ENCODE peak calls at places on chromosomes 12 and 14, in seven cellular contexts. One of them, this sample, is unnamed.

GRCh38 chr12:304815-305214 is 42.2 kb upstream of the SLC6A13 start:
- DNase-seq in AG10803: no peak
- DNase-seq in activated naive CD4-positive, alpha-beta T cell: no peak
- DNase-seq in fibroblast of pulmonary artery: no peak
- DNase-seq in tibial nerve: no peak
- DNase-seq in non-pigmented ciliary epithelial cell: no peak
- DNase-seq in GM03348: no peak
- DNase-seq in this sample: no peak

GRCh38 chr14:77955816-77956796 is 156.2 kb downstream of the ADCK1 start:
- DNase-seq in GM03348: no peak
- DNase-seq in tibial nerve: no peak
- DNase-seq in AG10803: no peak
- DNase-seq in activated naive CD4-positive, alpha-beta T cell: no peak
- DNase-seq in non-pigmented ciliary epithelial cell: no peak
- DNase-seq in fibroblast of pulmonary artery: no peak
- DNase-seq in this sample: no peak

GRCh38 chr12:51898937-51899336 is 8.4 kb upstream of the ACVRL1 start:
- DNase-seq in non-pigmented ciliary epithelial cell: no peak
- DNase-seq in GM03348: peak
- DNase-seq in activated naive CD4-positive, alpha-beta T cell: no peak
- DNase-seq in AG10803: peak
- DNase-seq in fibroblast of pulmonary artery: peak
- DNase-seq in tibial nerve: no peak
- DNase-seq in this sample: no peak

GRCh38 chr12:124823272-124823970 is 40.2 kb downstream of the SCARB1 start:
- DNase-seq in AG10803: no peak
- DNase-seq in activated naive CD4-positive, alpha-beta T cell: no peak
- DNase-seq in fibroblast of pulmonary artery: no peak
- DNase-seq in non-pigmented ciliary epithelial cell: no peak
- DNase-seq in GM03348: no peak
- DNase-seq in tibial nerve: no peak
- DNase-seq in this sample: no peak

GRCh38 chr12:70043490-70044138 is 199.6 kb upstream of the CNOT2 start:
- DNase-seq in GM03348: no peak
- DNase-seq in AG10803: no peak
- DNase-seq in tibial nerve: no peak
- DNase-seq in fibroblast of pulmonary artery: peak
- DNase-seq in non-pigmented ciliary epithelial cell: no peak
- DNase-seq in activated naive CD4-positive, alpha-beta T cell: no peak
- DNase-seq in this sample: peak

GRCh38 chr12:6899837-6900519 is 4.6 kb upstream of the LRRC23 start:
- DNase-seq in tibial nerve: peak
- DNase-seq in fibroblast of pulmonary artery: peak
- DNase-seq in activated naive CD4-positive, alpha-beta T cell: no peak
- DNase-seq in non-pigmented ciliary epithelial cell: no peak
- DNase-seq in GM03348: no peak
- DNase-seq in AG10803: no peak
- DNase-seq in this sample: no peak

GRCh38 chr12:122137229-122137628 is 36.8 kb downstream of the IL31 start:
- DNase-seq in activated naive CD4-positive, alpha-beta T cell: no peak
- DNase-seq in fibroblast of pulmonary artery: no peak
- DNase-seq in GM03348: no peak
- DNase-seq in non-pigmented ciliary epithelial cell: no peak
- DNase-seq in tibial nerve: no peak
- DNase-seq in AG10803: no peak
- DNase-seq in this sample: no peak

GRCh38 chr12:57016348-57016747 is at the start of gene TAC3:
- DNase-seq in AG10803: no peak
- DNase-seq in non-pigmented ciliary epithelial cell: no peak
- DNase-seq in GM03348: no peak
- DNase-seq in fibroblast of pulmonary artery: no peak
- DNase-seq in tibial nerve: no peak
- DNase-seq in activated naive CD4-positive, alpha-beta T cell: no peak
- DNase-seq in this sample: no peak

GRCh38 chr14:21408152-21408551 is 24.3 kb upstream of the SUPT16H start:
- DNase-seq in AG10803: peak
- DNase-seq in fibroblast of pulmonary artery: peak
- DNase-seq in GM03348: peak
- DNase-seq in activated naive CD4-positive, alpha-beta T cell: no peak
- DNase-seq in tibial nerve: no peak
- DNase-seq in non-pigmented ciliary epithelial cell: peak
- DNase-seq in this sample: peak

GRCh38 chr14:94115068-94115591 is 4.6 kb downstream of the IFI27 start:
- DNase-seq in activated naive CD4-positive, alpha-beta T cell: no peak
- DNase-seq in non-pigmented ciliary epithelial cell: no peak
- DNase-seq in tibial nerve: peak
- DNase-seq in fibroblast of pulmonary artery: no peak
- DNase-seq in GM03348: peak
- DNase-seq in AG10803: peak
- DNase-seq in this sample: no peak

GRCh38 chr14:104665092-104665662 is 24.2 kb upstream of the INF2 start:
- DNase-seq in fibroblast of pulmonary artery: peak
- DNase-seq in AG10803: no peak
- DNase-seq in tibial nerve: no peak
- DNase-seq in activated naive CD4-positive, alpha-beta T cell: no peak
- DNase-seq in GM03348: no peak
- DNase-seq in non-pigmented ciliary epithelial cell: no peak
- DNase-seq in this sample: no peak

GRCh38 chr12:14264316-14264715 is 101.2 kb upstream of the ATF7IP start:
- DNase-seq in fibroblast of pulmonary artery: peak
- DNase-seq in AG10803: no peak
- DNase-seq in activated naive CD4-positive, alpha-beta T cell: no peak
- DNase-seq in GM03348: no peak
- DNase-seq in non-pigmented ciliary epithelial cell: no peak
- DNase-seq in tibial nerve: no peak
- DNase-seq in this sample: peak

GRCh38 chr14:72812292-72812851 is 81.5 kb downstream of the DPF3 start:
- DNase-seq in AG10803: no peak
- DNase-seq in fibroblast of pulmonary artery: no peak
- DNase-seq in non-pigmented ciliary epithelial cell: no peak
- DNase-seq in tibial nerve: no peak
- DNase-seq in GM03348: no peak
- DNase-seq in activated naive CD4-positive, alpha-beta T cell: no peak
- DNase-seq in this sample: no peak

GRCh38 chr14:55957950-55958349 is 160.3 kb upstream of the PELI2 start:
- DNase-seq in tibial nerve: no peak
- DNase-seq in fibroblast of pulmonary artery: no peak
- DNase-seq in AG10803: no peak
- DNase-seq in GM03348: no peak
- DNase-seq in non-pigmented ciliary epithelial cell: no peak
- DNase-seq in activated naive CD4-positive, alpha-beta T cell: no peak
- DNase-seq in this sample: no peak

GRCh38 chr14:76793956-76794355 is 18.7 kb downstream of the ANGEL1 start:
- DNase-seq in tibial nerve: no peak
- DNase-seq in non-pigmented ciliary epithelial cell: no peak
- DNase-seq in GM03348: no peak
- DNase-seq in fibroblast of pulmonary artery: no peak
- DNase-seq in activated naive CD4-positive, alpha-beta T cell: no peak
- DNase-seq in AG10803: no peak
- DNase-seq in this sample: no peak

GRCh38 chr12:113436993-113437728 is 15.0 kb downstream of the SDSL start:
- DNase-seq in non-pigmented ciliary epithelial cell: no peak
- DNase-seq in GM03348: no peak
- DNase-seq in activated naive CD4-positive, alpha-beta T cell: no peak
- DNase-seq in fibroblast of pulmonary artery: no peak
- DNase-seq in AG10803: no peak
- DNase-seq in tibial nerve: no peak
- DNase-seq in this sample: no peak

GRCh38 chr12:23704992-23705943 is 244.2 kb downstream of the SOX5 start:
- DNase-seq in activated naive CD4-positive, alpha-beta T cell: no peak
- DNase-seq in fibroblast of pulmonary artery: no peak
- DNase-seq in non-pigmented ciliary epithelial cell: no peak
- DNase-seq in GM03348: no peak
- DNase-seq in tibial nerve: no peak
- DNase-seq in AG10803: no peak
- DNase-seq in this sample: no peak

GRCh38 chr12:53626702-53627169 is 554 bp upstream of the ATF7 start:
- DNase-seq in AG10803: no peak
- DNase-seq in fibroblast of pulmonary artery: no peak
- DNase-seq in tibial nerve: no peak
- DNase-seq in activated naive CD4-positive, alpha-beta T cell: no peak
- DNase-seq in non-pigmented ciliary epithelial cell: no peak
- DNase-seq in GM03348: no peak
- DNase-seq in this sample: no peak

GRCh38 chr14:31025335-31026075 is at the start of gene AP4S1:
- DNase-seq in GM03348: peak
- DNase-seq in fibroblast of pulmonary artery: peak
- DNase-seq in activated naive CD4-positive, alpha-beta T cell: peak
- DNase-seq in non-pigmented ciliary epithelial cell: no peak
- DNase-seq in tibial nerve: peak
- DNase-seq in AG10803: no peak
- DNase-seq in this sample: peak

GRCh38 chr14:63996575-63997220 is 143.9 kb downstream of the SYNE2 start:
- DNase-seq in tibial nerve: no peak
- DNase-seq in activated naive CD4-positive, alpha-beta T cell: no peak
- DNase-seq in fibroblast of pulmonary artery: peak
- DNase-seq in non-pigmented ciliary epithelial cell: no peak
- DNase-seq in AG10803: peak
- DNase-seq in GM03348: no peak
- DNase-seq in this sample: no peak

GRCh38 chr12:122421815-122422737 is at the start of gene CLIP1:
- DNase-seq in fibroblast of pulmonary artery: peak
- DNase-seq in non-pigmented ciliary epithelial cell: no peak
- DNase-seq in GM03348: peak
- DNase-seq in AG10803: peak
- DNase-seq in tibial nerve: peak
- DNase-seq in activated naive CD4-positive, alpha-beta T cell: peak
- DNase-seq in this sample: peak

GRCh38 chr14:66495214-66496098 is 9.3 kb downstream of the CCDC196 start:
- DNase-seq in activated naive CD4-positive, alpha-beta T cell: no peak
- DNase-seq in GM03348: peak
- DNase-seq in AG10803: peak
- DNase-seq in tibial nerve: peak
- DNase-seq in non-pigmented ciliary epithelial cell: no peak
- DNase-seq in fibroblast of pulmonary artery: peak
- DNase-seq in this sample: peak

GRCh38 chr12:2853626-2854025 is 3.2 kb downstream of the TEX52 start:
- DNase-seq in tibial nerve: peak
- DNase-seq in non-pigmented ciliary epithelial cell: no peak
- DNase-seq in AG10803: peak
- DNase-seq in activated naive CD4-positive, alpha-beta T cell: peak
- DNase-seq in GM03348: peak
- DNase-seq in fibroblast of pulmonary artery: peak
- DNase-seq in this sample: peak

GRCh38 chr12:120710805-120711296 is 593 bp downstream of the UNC119B start:
- DNase-seq in non-pigmented ciliary epithelial cell: no peak
- DNase-seq in tibial nerve: no peak
- DNase-seq in AG10803: no peak
- DNase-seq in fibroblast of pulmonary artery: no peak
- DNase-seq in GM03348: peak
- DNase-seq in activated naive CD4-positive, alpha-beta T cell: no peak
- DNase-seq in this sample: no peak

GRCh38 chr14:56996721-56997399 is 186.6 kb upstream of the OTX2 start:
- DNase-seq in GM03348: no peak
- DNase-seq in activated naive CD4-positive, alpha-beta T cell: no peak
- DNase-seq in fibroblast of pulmonary artery: no peak
- DNase-seq in non-pigmented ciliary epithelial cell: no peak
- DNase-seq in AG10803: no peak
- DNase-seq in tibial nerve: no peak
- DNase-seq in this sample: no peak

GRCh38 chr14:75132374-75133086 is 5.7 kb upstream of the NEK9 start:
- DNase-seq in GM03348: peak
- DNase-seq in non-pigmented ciliary epithelial cell: no peak
- DNase-seq in AG10803: peak
- DNase-seq in activated naive CD4-positive, alpha-beta T cell: no peak
- DNase-seq in tibial nerve: peak
- DNase-seq in fibroblast of pulmonary artery: peak
- DNase-seq in this sample: peak

GRCh38 chr14:92039073-92039719 is 663 bp downstream of the TRIP11 start:
- DNase-seq in GM03348: peak
- DNase-seq in AG10803: peak
- DNase-seq in non-pigmented ciliary epithelial cell: no peak
- DNase-seq in activated naive CD4-positive, alpha-beta T cell: no peak
- DNase-seq in fibroblast of pulmonary artery: peak
- DNase-seq in tibial nerve: no peak
- DNase-seq in this sample: peak

This sample was measured in NCI-H226.